ENCODE peak calls at places on chromosome 20, in eight cellular contexts. One of them, this sample, is unnamed.

GRCh38 chr20:1722513-1723050 is 65.0 kb upstream of the SIRPG start:
- DNase-seq in psoas muscle: no peak
- DNase-seq in A673: no peak
- DNase-seq in AG04449: no peak
- DNase-seq in Peyer's patch: no peak
- DNase-seq in HFF-Myc: no peak
- DNase-seq in left lung: no peak
- DNase-seq in testis: no peak
- DNase-seq in this sample: no peak

GRCh38 chr20:5128886-5129285 is 2.1 kb downstream of the CDS2 start:
- DNase-seq in Peyer's patch: peak
- DNase-seq in testis: no peak
- DNase-seq in HFF-Myc: no peak
- DNase-seq in psoas muscle: no peak
- DNase-seq in AG04449: no peak
- DNase-seq in left lung: no peak
- DNase-seq in A673: no peak
- DNase-seq in this sample: no peak

GRCh38 chr20:1816384-1817381 is 78.5 kb upstream of the SIRPA start:
- DNase-seq in psoas muscle: no peak
- DNase-seq in HFF-Myc: no peak
- DNase-seq in Peyer's patch: peak
- DNase-seq in left lung: peak
- DNase-seq in A673: no peak
- DNase-seq in AG04449: peak
- DNase-seq in testis: peak
- DNase-seq in this sample: no peak

GRCh38 chr20:62961799-62962198 is 9.3 kb downstream of the SLC17A9 start:
- DNase-seq in AG04449: no peak
- DNase-seq in testis: no peak
- DNase-seq in Peyer's patch: no peak
- DNase-seq in psoas muscle: no peak
- DNase-seq in A673: no peak
- DNase-seq in HFF-Myc: no peak
- DNase-seq in left lung: peak
- DNase-seq in this sample: no peak

GRCh38 chr20:40728996-40729395 is 40.0 kb upstream of the MAFB start:
- DNase-seq in Peyer's patch: no peak
- DNase-seq in HFF-Myc: no peak
- DNase-seq in AG04449: no peak
- DNase-seq in psoas muscle: no peak
- DNase-seq in testis: no peak
- DNase-seq in A673: no peak
- DNase-seq in left lung: no peak
- DNase-seq in this sample: no peak

GRCh38 chr20:59785986-59786753 is 147.3 kb downstream of the SYCP2 start:
- DNase-seq in Peyer's patch: no peak
- DNase-seq in psoas muscle: no peak
- DNase-seq in AG04449: no peak
- DNase-seq in A673: no peak
- DNase-seq in HFF-Myc: no peak
- DNase-seq in left lung: no peak
- DNase-seq in testis: no peak
- DNase-seq in this sample: no peak

GRCh38 chr20:46981184-46981583 is 86.5 kb downstream of the EYA2 start:
- DNase-seq in HFF-Myc: no peak
- DNase-seq in left lung: no peak
- DNase-seq in A673: no peak
- DNase-seq in psoas muscle: no peak
- DNase-seq in testis: no peak
- DNase-seq in Peyer's patch: no peak
- DNase-seq in AG04449: no peak
- DNase-seq in this sample: no peak

GRCh38 chr20:63850689-63851547 is 10.4 kb upstream of the ABHD16B start:
- DNase-seq in left lung: no peak
- DNase-seq in Peyer's patch: no peak
- DNase-seq in HFF-Myc: no peak
- DNase-seq in psoas muscle: peak
- DNase-seq in testis: no peak
- DNase-seq in AG04449: no peak
- DNase-seq in A673: no peak
- DNase-seq in this sample: no peak

GRCh38 chr20:10842116-10842515 is 168.3 kb upstream of the JAG1 start:
- DNase-seq in HFF-Myc: no peak
- DNase-seq in AG04449: no peak
- DNase-seq in left lung: no peak
- DNase-seq in A673: no peak
- DNase-seq in psoas muscle: no peak
- DNase-seq in Peyer's patch: no peak
- DNase-seq in testis: no peak
- DNase-seq in this sample: no peak

GRCh38 chr20:45946149-45946970 is 11.9 kb downstream of the PCIF1 start:
- DNase-seq in Peyer's patch: peak
- DNase-seq in AG04449: no peak
- DNase-seq in HFF-Myc: no peak
- DNase-seq in psoas muscle: peak
- DNase-seq in left lung: peak
- DNase-seq in A673: no peak
- DNase-seq in testis: peak
- DNase-seq in this sample: no peak

GRCh38 chr20:62839816-62840215 is 21.8 kb downstream of the TCFL5 start:
- DNase-seq in AG04449: no peak
- DNase-seq in HFF-Myc: no peak
- DNase-seq in Peyer's patch: no peak
- DNase-seq in testis: no peak
- DNase-seq in A673: no peak
- DNase-seq in left lung: peak
- DNase-seq in psoas muscle: no peak
- DNase-seq in this sample: no peak

GRCh38 chr20:45861157-45862075 is 4.0 kb downstream of the ZSWIM3 start:
- DNase-seq in psoas muscle: no peak
- DNase-seq in AG04449: no peak
- DNase-seq in HFF-Myc: no peak
- DNase-seq in left lung: no peak
- DNase-seq in A673: peak
- DNase-seq in Peyer's patch: no peak
- DNase-seq in testis: peak
- DNase-seq in this sample: no peak

GRCh38 chr20:25355191-25355590 is 35.4 kb downstream of the ABHD12 start:
- DNase-seq in A673: no peak
- DNase-seq in AG04449: no peak
- DNase-seq in Peyer's patch: no peak
- DNase-seq in psoas muscle: no peak
- DNase-seq in left lung: no peak
- DNase-seq in testis: no peak
- DNase-seq in HFF-Myc: no peak
- DNase-seq in this sample: no peak

GRCh38 chr20:44209691-44210421 is 715 bp downstream of the OSER1 start:
- DNase-seq in AG04449: no peak
- DNase-seq in A673: peak
- DNase-seq in left lung: no peak
- DNase-seq in testis: no peak
- DNase-seq in HFF-Myc: no peak
- DNase-seq in Peyer's patch: no peak
- DNase-seq in psoas muscle: peak
- DNase-seq in this sample: peak

GRCh38 chr20:25249198-25249931 is 1.5 kb downstream of the PYGB start:
- DNase-seq in testis: peak
- DNase-seq in HFF-Myc: no peak
- DNase-seq in psoas muscle: no peak
- DNase-seq in A673: no peak
- DNase-seq in left lung: no peak
- DNase-seq in AG04449: no peak
- DNase-seq in Peyer's patch: no peak
- DNase-seq in this sample: no peak

DNA sequence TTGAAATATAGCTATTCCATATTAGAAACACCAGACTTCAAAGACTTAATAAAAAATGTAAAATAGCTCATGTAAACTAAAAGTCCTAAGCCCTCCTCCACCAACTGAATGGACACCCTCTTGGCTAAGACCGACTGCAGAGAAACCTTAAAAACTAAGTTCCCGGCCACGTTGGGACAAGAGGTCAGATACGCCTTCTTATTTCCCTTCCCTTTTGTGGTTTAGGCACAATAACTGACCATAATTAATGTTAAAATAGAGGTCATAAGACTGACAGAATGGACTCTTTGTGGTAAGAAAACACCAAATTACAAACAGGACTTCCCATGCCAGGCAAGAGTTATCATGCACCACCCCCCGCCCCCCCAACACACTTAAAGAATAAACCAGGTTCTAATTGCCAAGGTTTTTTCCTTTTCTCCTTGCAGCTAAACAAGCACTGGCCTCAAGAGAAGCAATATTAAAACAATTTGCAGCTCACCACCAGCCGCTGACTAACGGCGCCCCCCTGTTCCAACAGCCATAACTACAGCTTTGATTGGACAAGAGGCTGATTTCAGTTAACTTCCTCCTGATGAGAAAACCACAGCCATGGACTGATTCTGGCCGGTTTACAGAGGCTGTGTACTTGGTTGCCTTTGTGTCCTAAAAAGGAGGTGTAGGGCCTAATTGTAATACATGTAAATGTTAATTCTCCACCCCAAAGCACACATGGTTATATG is 10.7 kb upstream of the LAMP5 start:
- DNase-seq in AG04449: no peak
- DNase-seq in A673: peak
- DNase-seq in Peyer's patch: no peak
- DNase-seq in psoas muscle: no peak
- DNase-seq in testis: no peak
- DNase-seq in HFF-Myc: peak
- DNase-seq in left lung: no peak
- DNase-seq in this sample: no peak
- TF ChIP-seq CTCF in AG04449: peak
- TF ChIP-seq CTCF in A673: peak
- TF ChIP-seq CTCF in Peyer's patch: no peak
- TF ChIP-seq CTCF in psoas muscle: no peak
- TF ChIP-seq CTCF in testis: no peak
- TF ChIP-seq CTCF in HFF-Myc: peak
- TF ChIP-seq CTCF in left lung: no peak
- TF ChIP-seq CTCF in this sample: no peak

GRCh38 chr20:36374995-36375394 is 68.9 kb downstream of the DLGAP4 start:
- DNase-seq in left lung: no peak
- DNase-seq in psoas muscle: no peak
- DNase-seq in A673: no peak
- DNase-seq in Peyer's patch: no peak
- DNase-seq in HFF-Myc: no peak
- DNase-seq in AG04449: no peak
- DNase-seq in testis: no peak
- DNase-seq in this sample: no peak
- TF ChIP-seq CTCF in left lung: no peak
- TF ChIP-seq CTCF in psoas muscle: no peak
- TF ChIP-seq CTCF in A673: no peak
- TF ChIP-seq CTCF in Peyer's patch: no peak
- TF ChIP-seq CTCF in HFF-Myc: no peak
- TF ChIP-seq CTCF in AG04449: no peak
- TF ChIP-seq CTCF in testis: no peak
- TF ChIP-seq CTCF in this sample: no peak

DNA sequence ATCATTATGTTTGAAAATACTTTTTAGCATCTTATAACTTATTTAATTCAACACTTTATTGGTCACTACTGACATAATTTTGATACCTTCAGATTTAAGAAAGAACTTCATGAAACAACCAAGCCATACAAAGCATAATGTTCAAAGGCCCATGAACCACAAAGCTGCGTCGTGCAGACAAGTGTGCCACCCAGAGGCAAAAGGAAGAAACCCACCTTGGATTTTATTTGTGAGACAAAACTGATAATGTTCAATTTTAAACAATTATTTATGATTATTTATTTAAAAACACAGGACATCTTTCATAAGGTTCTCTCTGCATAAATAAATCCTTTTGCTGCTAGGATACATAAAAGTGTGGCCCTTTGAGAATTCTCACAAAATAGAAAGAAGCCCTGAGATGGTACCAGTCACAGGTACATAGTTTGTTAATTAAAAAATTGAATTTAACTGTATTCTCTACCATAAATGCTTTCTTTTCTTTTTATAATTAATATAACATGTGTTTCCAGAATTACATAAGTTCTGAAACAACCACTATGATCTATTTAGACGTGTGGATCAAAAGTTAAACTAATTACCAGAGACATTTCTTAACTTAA is 143.7 kb downstream of the RALGAPA2 start:
- DNase-seq in HFF-Myc: no peak
- DNase-seq in A673: peak
- DNase-seq in AG04449: peak
- DNase-seq in left lung: no peak
- DNase-seq in Peyer's patch: peak
- DNase-seq in testis: peak
- DNase-seq in psoas muscle: no peak
- DNase-seq in this sample: no peak
- TF ChIP-seq CTCF in HFF-Myc: peak
- TF ChIP-seq CTCF in A673: peak
- TF ChIP-seq CTCF in AG04449: peak
- TF ChIP-seq CTCF in left lung: peak
- TF ChIP-seq CTCF in Peyer's patch: peak
- TF ChIP-seq CTCF in testis: peak
- TF ChIP-seq CTCF in psoas muscle: peak
- TF ChIP-seq CTCF in this sample: peak

GRCh38 chr20:61628901-61629300 is 376.8 kb downstream of the CDH4 start:
- DNase-seq in AG04449: no peak
- DNase-seq in psoas muscle: no peak
- DNase-seq in Peyer's patch: no peak
- DNase-seq in A673: no peak
- DNase-seq in testis: peak
- DNase-seq in left lung: no peak
- DNase-seq in HFF-Myc: no peak
- DNase-seq in this sample: no peak

GRCh38 chr20:61627791-61628415 is 375.8 kb downstream of the CDH4 start:
- DNase-seq in A673: no peak
- DNase-seq in HFF-Myc: no peak
- DNase-seq in Peyer's patch: no peak
- DNase-seq in testis: no peak
- DNase-seq in left lung: no peak
- DNase-seq in psoas muscle: no peak
- DNase-seq in AG04449: no peak
- DNase-seq in this sample: no peak

GRCh38 chr20:61630240-61630650 is 378.2 kb downstream of the CDH4 start:
- DNase-seq in HFF-Myc: no peak
- DNase-seq in testis: no peak
- DNase-seq in psoas muscle: no peak
- DNase-seq in A673: no peak
- DNase-seq in AG04449: no peak
- DNase-seq in left lung: no peak
- DNase-seq in Peyer's patch: no peak
- DNase-seq in this sample: no peak

GRCh38 chr20:61629361-61630239 is 377.5 kb downstream of the CDH4 start:
- DNase-seq in left lung: no peak
- DNase-seq in psoas muscle: no peak
- DNase-seq in testis: no peak
- DNase-seq in HFF-Myc: no peak
- DNase-seq in A673: no peak
- DNase-seq in AG04449: no peak
- DNase-seq in Peyer's patch: no peak
- DNase-seq in this sample: no peak

DNA sequence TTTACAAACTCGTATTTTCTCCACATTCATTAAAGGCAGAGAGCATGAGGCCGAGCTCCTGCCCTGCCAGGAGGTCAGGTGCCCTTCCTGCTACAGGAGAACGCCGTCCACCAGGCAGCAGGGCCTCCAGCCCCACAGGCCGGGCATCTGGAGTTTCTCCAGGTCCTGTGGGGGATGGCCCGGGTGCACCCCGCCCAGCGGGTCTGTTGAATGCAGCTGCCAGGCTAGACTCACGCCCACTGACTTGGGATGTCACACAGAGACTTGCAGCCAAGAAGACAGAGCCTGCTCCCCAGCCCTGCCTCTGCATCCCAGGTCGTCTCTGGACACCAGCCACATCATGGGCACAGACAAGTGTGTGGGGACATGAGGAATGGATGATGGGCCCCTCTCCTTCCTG is 376.4 kb downstream of the CDH4 start:
- DNase-seq in testis: no peak
- DNase-seq in AG04449: no peak
- DNase-seq in A673: no peak
- DNase-seq in Peyer's patch: no peak
- DNase-seq in HFF-Myc: no peak
- DNase-seq in psoas muscle: no peak
- DNase-seq in left lung: no peak
- DNase-seq in this sample: no peak
- TF ChIP-seq CTCF in testis: no peak
- TF ChIP-seq CTCF in AG04449: no peak
- TF ChIP-seq CTCF in A673: no peak
- TF ChIP-seq CTCF in Peyer's patch: no peak
- TF ChIP-seq CTCF in HFF-Myc: no peak
- TF ChIP-seq CTCF in psoas muscle: no peak
- TF ChIP-seq CTCF in left lung: no peak
- TF ChIP-seq CTCF in this sample: no peak

This sample was measured in mesothelial cell of epicardium.